ENCODE peak calls at places on chromosomes 3 and 15, in six cellular contexts. F is tibial nerve, P is foreskin fibroblast, M is Panc1, L is GM12865, V is suprapubic skin. Z is an unnamed sample.

GRCh38 chr15:34616613-34617012 is 33.2 kb upstream of the GOLGA8B start:
- DNase-seq in F (no peak), P (peak), M (no peak), V (no peak), L (peak), Z (no peak)

GRCh38 chr15:63422891-63423290 is 41.2 kb upstream of the CA12 start:
- DNase-seq in L (no peak), F (no peak), V (no peak), M (no peak), P (no peak), Z (no peak)

GRCh38 chr3:60622349-60622748 is 628.9 kb downstream of the FHIT start:
- DNase-seq in V (no peak), M (no peak), L (no peak), F (no peak), P (no peak), Z (no peak)

GRCh38 chr15:60889006-60889405 is 340.1 kb downstream of the RORA start:
- DNase-seq in V (no peak), L (no peak), P (no peak), M (no peak), F (no peak), Z (no peak)

GRCh38 chr3:21013566-21013965 is 737.4 kb downstream of the ZNF385D start:
- DNase-seq in V (no peak), M (no peak), F (no peak), P (no peak), L (no peak), Z (no peak)

GRCh38 chr15:64897345-64897985 is 14.2 kb upstream of the ANKDD1A start:
- DNase-seq in V (peak), P (peak), F (no peak), M (no peak), L (no peak), Z (no peak)

GRCh38 chr3:160618363-160618762 is 53.0 kb upstream of the KPNA4 start:
- DNase-seq in L (no peak), P (no peak), V (no peak), F (no peak), M (no peak), Z (no peak)

GRCh38 chr15:85924088-85924487 is 129.4 kb upstream of the KLHL25 start:
- DNase-seq in L (no peak), V (no peak), F (no peak), M (no peak), P (no peak), Z (no peak)

GRCh38 chr15:59299919-59300617 is 72.6 kb downstream of the MYO1E start:
- DNase-seq in L (peak), F (peak), P (peak), V (peak), M (peak), Z (peak)

GRCh38 chr15:84834227-84834955 is 17.2 kb downstream of the ALPK3 start:
- DNase-seq in M (no peak), P (no peak), V (no peak), L (no peak), F (no peak), Z (no peak)

GRCh38 chr15:56772868-56773639 is 39.7 kb upstream of the ZNF280D start:
- DNase-seq in M (no peak), F (no peak), L (no peak), V (no peak), P (no peak), Z (no peak)

GRCh38 chr15:72306211-72306785 is 13.7 kb downstream of the CELF6 start:
- DNase-seq in F (no peak), P (peak), V (no peak), L (peak), M (no peak), Z (no peak)

GRCh38 chr15:90257776-90258175 is 7.7 kb upstream of the NGRN start:
- DNase-seq in P (no peak), F (no peak), M (no peak), V (no peak), L (no peak), Z (no peak)

GRCh38 chr15:89760303-89761008 is 9.4 kb upstream of the MESP1 start:
- DNase-seq in F (peak), P (peak), V (peak), M (peak), L (peak), Z (peak)

GRCh38 chr3:4417449-4417848 is 49.6 kb downstream of the SUMF1 start:
- DNase-seq in L (no peak), M (no peak), P (no peak), V (no peak), F (no peak), Z (no peak)

GRCh38 chr3:37855363-37855970 is 6.2 kb upstream of the CTDSPL start:
- DNase-seq in V (peak), L (peak), F (peak), P (peak), M (no peak), Z (peak)
- TF ChIP-seq CTCF in V (peak), L (peak), F (peak), P (peak), M (peak), Z (peak)

GRCh38 chr15:70196314-70197291 is 98.9 kb upstream of the TLE3 start:
- DNase-seq in M (no peak), F (peak), V (peak), P (no peak), L (peak), Z (peak)
- TF ChIP-seq CTCF in M (no peak), F (no peak), V (no peak), P (no peak), L (no peak), Z (no peak)

DNA sequence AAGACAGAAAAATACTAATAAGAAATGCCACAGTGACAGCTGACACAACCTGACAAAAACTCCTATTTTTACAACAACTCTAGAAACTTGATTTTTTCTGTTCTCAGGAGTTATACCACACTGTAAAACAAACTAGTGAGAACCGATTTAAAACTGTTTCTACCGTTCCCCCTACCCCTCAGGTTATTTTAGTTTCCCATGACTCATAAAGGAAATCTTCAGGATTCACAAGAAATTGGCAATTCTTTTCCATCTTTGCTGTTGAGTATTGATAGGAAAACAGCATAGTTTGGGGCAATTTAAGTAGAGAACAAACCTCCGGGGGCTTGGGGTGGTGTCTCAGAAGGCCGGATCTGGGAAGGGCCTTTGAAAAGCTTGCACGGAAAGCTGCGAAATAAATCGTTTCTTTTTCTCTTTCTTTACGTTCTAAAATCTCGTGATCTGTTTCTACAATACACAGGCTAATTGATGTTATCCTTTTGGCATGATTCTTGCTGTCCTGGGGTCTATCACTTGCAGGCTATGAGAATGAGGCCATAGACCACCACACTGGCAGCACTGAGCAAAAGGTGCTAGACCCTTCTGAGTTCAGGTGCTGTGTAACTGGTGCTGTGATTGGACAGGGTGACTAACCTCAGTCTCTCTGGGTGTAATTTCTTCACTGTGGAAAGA is 89.3 kb downstream of the LPP start:
- DNase-seq in V (no peak), F (no peak), M (no peak), P (no peak), L (no peak), Z (no peak)
- TF ChIP-seq CTCF in V (no peak), F (no peak), M (no peak), P (no peak), L (no peak), Z (no peak)

DNA sequence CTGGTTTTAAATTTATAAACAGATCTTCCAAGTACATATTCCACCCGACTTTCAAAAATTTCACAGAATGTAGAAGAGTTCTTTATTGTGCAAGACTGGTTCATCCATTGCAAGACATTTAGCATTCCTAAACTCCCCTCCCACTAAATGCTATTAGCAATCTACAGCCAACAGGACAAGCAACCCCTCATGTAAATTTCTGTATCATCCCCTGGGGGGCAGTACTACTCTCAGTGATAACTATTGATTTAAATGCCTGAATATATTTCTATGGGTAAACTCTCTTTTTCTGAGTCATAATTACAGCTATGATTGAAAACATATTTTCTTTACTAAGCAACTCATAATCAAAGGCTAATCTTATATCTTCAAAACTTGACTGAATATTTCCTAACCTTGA is 10.7 kb upstream of the SLC15A2 start:
- DNase-seq in F (no peak), V (no peak), L (peak), P (no peak), M (no peak), Z (peak)
- TF ChIP-seq CTCF in F (no peak), V (no peak), L (peak), P (no peak), M (peak), Z (no peak)

Z was measured in GM20000.